ENCODE peak calls at places on chromosomes 2 and 18, in five cellular contexts. S, L, Z, N and G are unnamed samples.

GRCh38 chr2:134268265-134268664 is 14.4 kb downstream of the MGAT5 start:
- DNase-seq in S (no peak), L (no peak), Z (peak), N (no peak), G (no peak)

GRCh38 chr2:24754985-24755690 is 38.1 kb downstream of the PTRHD1 start:
- DNase-seq in S (no peak), L (no peak), Z (peak), N (no peak), G (no peak)

GRCh38 chr2:237482485-237482884 is 4.6 kb upstream of the MLPH start:
- DNase-seq in S (no peak), L (peak), Z (peak), N (no peak), G (no peak)

GRCh38 chr18:79851981-79852380 is 54.2 kb downstream of the KCNG2 start:
- DNase-seq in S (no peak), L (no peak), Z (no peak), N (no peak), G (no peak)

GRCh38 chr2:19425419-19425818 is 67.0 kb upstream of the OSR1 start:
- DNase-seq in S (no peak), L (no peak), Z (peak), N (no peak), G (no peak)

GRCh38 chr18:26931659-26932058 is 66.2 kb upstream of the AQP4 start:
- DNase-seq in S (no peak), L (no peak), Z (no peak), N (no peak), G (no peak)

GRCh38 chr2:86790828-86791561 is at the start of gene CD8A:
- DNase-seq in S (no peak), L (no peak), Z (peak), N (no peak), G (no peak)

GRCh38 chr2:149733936-149734685 is 146.5 kb upstream of the MMADHC start:
- DNase-seq in S (no peak), L (peak), Z (peak), N (no peak), G (no peak)

GRCh38 chr18:32911660-32912284 is 138.9 kb upstream of the KLHL14 start:
- DNase-seq in S (no peak), L (no peak), Z (peak), N (no peak), G (no peak)

GRCh38 chr2:121570036-121570664 is 39.5 kb downstream of the RNU4ATAC start:
- DNase-seq in S (no peak), L (no peak), Z (no peak), N (no peak), G (no peak)